ENCODE peak calls at places on chromosomes 2 and 18, in ten cellular contexts. O, W, P, T, E, F, M, V, A and N are unnamed samples.

GRCh38 chr2:182098648-182099047 is 113.0 kb downstream of the PPP1R1C start:
- DNase-seq in O (no peak), W (no peak), P (no peak), T (no peak), E (no peak), F (no peak), M (no peak), V (no peak), A (no peak), N (no peak)

GRCh38 chr2:165648826-165649225 is 145.2 kb downstream of the GALNT3 start:
- DNase-seq in O (no peak), W (no peak), P (no peak), T (no peak), E (no peak), F (no peak), M (no peak), V (no peak), A (peak), N (no peak)

GRCh38 chr2:241505086-241505780 is 3.2 kb downstream of the STK25 start:
- DNase-seq in O (no peak), W (no peak), P (no peak), T (peak), E (no peak), F (no peak), M (no peak), V (no peak), A (no peak), N (no peak)

GRCh38 chr2:179335732-179336131 is 71.1 kb upstream of the SESTD1 start:
- DNase-seq in O (no peak), W (no peak), P (no peak), T (no peak), E (no peak), F (no peak), M (no peak), V (no peak), A (no peak), N (no peak)

GRCh38 chr2:141869572-141869971 is 261.2 kb downstream of the LRP1B start:
- DNase-seq in O (no peak), W (no peak), P (no peak), T (no peak), E (no peak), F (no peak), M (no peak), V (no peak), A (no peak), N (no peak)

GRCh38 chr2:19140463-19141208 is 217.8 kb downstream of the OSR1 start:
- DNase-seq in O (peak), W (no peak), P (no peak), T (no peak), E (no peak), F (peak), M (peak), V (no peak), A (no peak), N (no peak)

GRCh38 chr2:23595601-23596251 is 210.7 kb downstream of the KLHL29 start:
- DNase-seq in O (peak), W (peak), P (no peak), T (peak), E (peak), F (no peak), M (peak), V (no peak), A (peak), N (no peak)

GRCh38 chr2:52510432-52510831 is 1257.2 kb upstream of the CHAC2 start:
- DNase-seq in O (no peak), W (no peak), P (no peak), T (no peak), E (no peak), F (peak), M (no peak), V (no peak), A (no peak), N (no peak)

GRCh38 chr2:134722728-134723127 is 3.9 kb upstream of the TMEM163 start:
- DNase-seq in O (no peak), W (no peak), P (no peak), T (no peak), E (no peak), F (no peak), M (no peak), V (no peak), A (no peak), N (no peak)

GRCh38 chr18:12651651-12652050 is 6.3 kb downstream of the SPIRE1 start:
- DNase-seq in O (no peak), W (no peak), P (no peak), T (no peak), E (no peak), F (no peak), M (no peak), V (no peak), A (no peak), N (no peak)

GRCh38 chr2:169091761-169092523 is 22.6 kb downstream of the DHRS9 start:
- DNase-seq in O (peak), W (no peak), P (no peak), T (no peak), E (no peak), F (peak), M (no peak), V (no peak), A (no peak), N (peak)

GRCh38 chr2:65053199-65053598 is 3.0 kb upstream of the CEP68 start:
- DNase-seq in O (no peak), W (no peak), P (no peak), T (no peak), E (no peak), F (no peak), M (no peak), V (no peak), A (no peak), N (no peak)

GRCh38 chr18:26956894-26957293 is 91.4 kb upstream of the AQP4 start:
- DNase-seq in O (no peak), W (no peak), P (no peak), T (no peak), E (no peak), F (no peak), M (no peak), V (no peak), A (no peak), N (no peak)

GRCh38 chr18:13451208-13451530 is 232.6 kb downstream of the LDLRAD4 start:
- DNase-seq in O (no peak), W (no peak), P (no peak), T (no peak), E (no peak), F (no peak), M (no peak), V (no peak), A (no peak), N (no peak)

GRCh38 chr18:1213126-1213525 is 308.5 kb downstream of the ADCYAP1 start:
- DNase-seq in O (no peak), W (no peak), P (no peak), T (no peak), E (no peak), F (no peak), M (no peak), V (no peak), A (no peak), N (no peak)

GRCh38 chr2:233974530-233975071 is 57.4 kb downstream of the TRPM8 start:
- DNase-seq in O (no peak), W (peak), P (no peak), T (no peak), E (no peak), F (peak), M (peak), V (peak), A (no peak), N (peak)

GRCh38 chr2:129329574-129329973 is 649.9 kb upstream of the RAB6C start:
- DNase-seq in O (no peak), W (no peak), P (no peak), T (no peak), E (no peak), F (no peak), M (no peak), V (no peak), A (no peak), N (no peak)

GRCh38 chr2:239357954-239358754 is 42.7 kb downstream of the HDAC4 start:
- DNase-seq in O (no peak), W (peak), P (no peak), T (no peak), E (peak), F (no peak), M (no peak), V (no peak), A (peak), N (no peak)

GRCh38 chr18:11899063-11899462 is 9.1 kb downstream of the MPPE1 start:
- DNase-seq in O (no peak), W (no peak), P (no peak), T (no peak), E (no peak), F (no peak), M (no peak), V (no peak), A (no peak), N (no peak)

GRCh38 chr2:234241656-234242445 is 191.3 kb downstream of the SPP2 start:
- DNase-seq in O (no peak), W (peak), P (no peak), T (no peak), E (no peak), F (peak), M (no peak), V (no peak), A (no peak), N (no peak)

GRCh38 chr18:42477261-42477660 is 522.2 kb downstream of the PIK3C3 start:
- DNase-seq in O (no peak), W (no peak), P (no peak), T (no peak), E (no peak), F (no peak), M (no peak), V (no peak), A (no peak), N (no peak)

GRCh38 chr2:231717281-231718180 is 9.2 kb downstream of the PTMA start:
- DNase-seq in O (peak), W (no peak), P (no peak), T (no peak), E (no peak), F (peak), M (no peak), V (no peak), A (no peak), N (peak)

GRCh38 chr2:85550476-85550875 is 10.8 kb downstream of the GGCX start:
- DNase-seq in O (no peak), W (no peak), P (no peak), T (no peak), E (no peak), F (no peak), M (no peak), V (no peak), A (no peak), N (no peak)

GRCh38 chr2:107669335-107669734 is 157.4 kb upstream of the RGPD4 start:
- DNase-seq in O (no peak), W (no peak), P (no peak), T (no peak), E (peak), F (peak), M (no peak), V (no peak), A (no peak), N (no peak)

GRCh38 chr2:194319222-194319992 is 1337.6 kb upstream of the SLC39A10 start:
- DNase-seq in O (no peak), W (no peak), P (no peak), T (no peak), E (no peak), F (peak), M (peak), V (no peak), A (no peak), N (no peak)